ENCODE peak calls at places on chromosomes 5 and 9, in six cellular contexts. Q is mammary epithelial cell; R is GM23248; L is ovary; S is CD8-positive, alpha-beta memory T cell; Z is pancreas. V is an unnamed sample.

GRCh38 chr5:165630211-165630866 is 2124.9 kb downstream of the MAT2B start:
- DNase-seq in Z (no peak), S (no peak), L (peak; percentile 24), Q (peak; percentile 19), R (peak; percentile 56), V (peak; percentile 34)

GRCh38 chr9:111928342-111928720 is 31.7 kb downstream of the UGCG start:
- DNase-seq in Z (no peak), Q (no peak), L (no peak), S (no peak), R (peak; percentile 70), V (no peak)

GRCh38 chr9:37663926-37664325 is 13.2 kb downstream of the FRMPD1 start:
- DNase-seq in Q (no peak), S (no peak), R (no peak), L (no peak), Z (no peak), V (no peak)

GRCh38 chr5:65863747-65864146 is 62.6 kb upstream of the ERBIN start:
- DNase-seq in S (no peak), R (no peak), Q (no peak), L (no peak), Z (no peak), V (no peak)

GRCh38 chr5:131209506-131210191 is 38.9 kb downstream of the LYRM7 start:
- DNase-seq in Z (no peak), L (no peak), R (no peak), Q (no peak), S (peak; percentile 36), V (peak; percentile 99)

GRCh38 chr5:172661536-172661935 is 20.5 kb downstream of the NEURL1B start:
- DNase-seq in S (no peak), Z (no peak), R (no peak), Q (no peak), L (no peak), V (no peak)

GRCh38 chr9:12695474-12695873 is 2.3 kb downstream of the TYRP1 start:
- DNase-seq in Q (no peak), R (peak; percentile 21), L (no peak), S (no peak), Z (no peak), V (no peak)

GRCh38 chr9:89408628-89409101 is 89.2 kb downstream of the SEMA4D start:
- DNase-seq in L (no peak), S (peak; percentile 47), Z (no peak), R (no peak), Q (no peak), V (peak; percentile 94)

GRCh38 chr5:10604975-10605374 is 41.1 kb downstream of the ANKRD33B start:
- DNase-seq in Q (no peak), L (no peak), R (no peak), S (no peak), Z (no peak), V (no peak)

GRCh38 chr5:143473481-143473880 is 70.0 kb upstream of the NR3C1 start:
- DNase-seq in S (no peak), R (no peak), Q (no peak), Z (no peak), L (no peak), V (no peak)

GRCh38 chr5:133708451-133708850 is 96.1 kb upstream of the FSTL4 start:
- DNase-seq in S (no peak), Z (no peak), L (no peak), R (no peak), Q (no peak), V (no peak)

GRCh38 chr5:28281381-28281780 is 1243.0 kb upstream of the CDH9 start:
- DNase-seq in R (no peak), S (no peak), Q (peak; percentile 21), L (no peak), Z (no peak), V (no peak)

GRCh38 chr5:132608107-132608506 is 49.9 kb upstream of the IL13 start:
- DNase-seq in L (no peak), R (no peak), Q (no peak), S (no peak), Z (no peak), V (no peak)

GRCh38 chr5:116272281-116272941 is 187.6 kb downstream of the COMMD10 start:
- DNase-seq in Q (no peak), Z (no peak), R (peak; percentile 47), S (no peak), L (no peak), V (no peak)

GRCh38 chr5:1840741-1841521 is 39.7 kb downstream of the NDUFS6 start:
- DNase-seq in Z (peak; percentile 54), Q (no peak), S (no peak), R (peak; percentile 11), L (no peak), V (no peak)

GRCh38 chr9:72586388-72587160 is 65.2 kb downstream of the TMC1 start:
- DNase-seq in L (no peak), S (peak; percentile 16), R (peak; percentile 88), Z (no peak), Q (peak; percentile 90), V (no peak)

GRCh38 chr5:155679530-155679929 is 647.4 kb upstream of the SGCD start:
- DNase-seq in R (no peak), Z (no peak), Q (no peak), S (no peak), L (no peak), V (no peak)

GRCh38 chr5:143733635-143734341 is 78.2 kb upstream of the HMHB1 start:
- DNase-seq in Z (no peak), R (peak; percentile 67), Q (no peak), L (no peak), S (no peak), V (no peak)

GRCh38 chr9:34651286-34651685 is 699 bp upstream of the IL11RA start:
- DNase-seq in Z (no peak), S (no peak), R (peak; percentile 75), Q (peak; percentile 60), L (no peak), V (no peak)

GRCh38 chr9:34508951-34509350 is 13.8 kb downstream of the ENHO start:
- DNase-seq in R (no peak), Q (no peak), L (no peak), Z (no peak), S (no peak), V (no peak)

GRCh38 chr5:19745247-19745646 is 242.8 kb downstream of the CDH18 start:
- DNase-seq in Q (no peak), Z (no peak), R (no peak), L (no peak), S (no peak), V (no peak)

GRCh38 chr5:1445313-1445894 is at the start of gene SLC6A3:
- DNase-seq in S (peak; percentile 31), Z (peak; percentile 36), Q (no peak), L (peak; percentile 31), R (no peak), V (no peak)

GRCh38 chr9:132896906-132897305 is 18.2 kb downstream of the SPACA9 start:
- DNase-seq in R (peak; percentile 9), L (peak; percentile 60), Z (no peak), Q (no peak), S (no peak), V (no peak)

GRCh38 chr9:137785704-137786161 is 91.8 kb upstream of the CACNA1B start:
- DNase-seq in L (no peak), R (no peak), S (no peak), Z (no peak), Q (no peak), V (no peak)

GRCh38 chr5:161096006-161096405 is 244.0 kb upstream of the ATP10B start:
- DNase-seq in Z (no peak), R (no peak), L (no peak), S (no peak), Q (peak; percentile 11), V (no peak)

GRCh38 chr5:6754766-6755165 is 41.5 kb downstream of the TENT4A start:
- DNase-seq in Q (no peak), L (peak; percentile 49), Z (no peak), S (no peak), R (no peak), V (no peak)

GRCh38 chr5:5062903-5063302 is 77.2 kb upstream of the ADAMTS16 start:
- DNase-seq in Z (no peak), S (no peak), Q (no peak), L (no peak), R (no peak), V (no peak)

GRCh38 chr5:112685929-112686328 is 51.8 kb upstream of the APC start:
- DNase-seq in S (no peak), L (no peak), Z (no peak), Q (no peak), R (peak; percentile 44), V (no peak)

GRCh38 chr5:159209438-159210305 is at the start of gene RNF145:
- DNase-seq in Q (peak; percentile 91), L (peak; percentile 91), Z (peak; percentile 87), R (peak; percentile 97), S (peak; percentile 91), V (peak; percentile 74)

GRCh38 chr5:159208508-159209437 is 580 bp downstream of the RNF145 start:
- DNase-seq in L (peak; percentile 64), Q (no peak), R (peak; percentile 57), S (peak; percentile 4), Z (peak; percentile 74), V (no peak)

GRCh38 chr5:159210846-159211245 is 1.5 kb upstream of the RNF145 start:
- DNase-seq in Q (no peak), L (no peak), Z (no peak), S (no peak), R (no peak), V (no peak)

GRCh38 chr5:159211712-159212111 is 2.4 kb upstream of the RNF145 start:
- DNase-seq in L (no peak), Z (no peak), S (no peak), Q (no peak), R (no peak), V (no peak)

GRCh38 chr5:159210306-159210722 is 961 bp upstream of the RNF145 start:
- DNase-seq in R (peak; percentile 15), L (no peak), S (no peak), Q (peak; percentile 62), Z (no peak), V (no peak)
- H3K4me3 ChIP-seq in R (no peak overlapping the region), L (no peak overlapping the region), S (peak overlapping the region; percentile 75), Q (peak overlapping the region; percentile 79), Z (peak overlapping the region; percentile 87), V (no peak overlapping the region)

GRCh38 chr9:85258823-85259370 is 482.9 kb downstream of the AGTPBP1 start:
- DNase-seq in Q (peak; percentile 69), L (no peak), Z (peak; percentile 60), R (peak; percentile 89), S (no peak), V (peak; percentile 37)
- H3K4me3 ChIP-seq in Q (no peak overlapping the region), L (no peak overlapping the region), Z (no peak overlapping the region), R (peak overlapping the region; percentile 38), S (no peak overlapping the region), V (no peak overlapping the region)

DNA sequence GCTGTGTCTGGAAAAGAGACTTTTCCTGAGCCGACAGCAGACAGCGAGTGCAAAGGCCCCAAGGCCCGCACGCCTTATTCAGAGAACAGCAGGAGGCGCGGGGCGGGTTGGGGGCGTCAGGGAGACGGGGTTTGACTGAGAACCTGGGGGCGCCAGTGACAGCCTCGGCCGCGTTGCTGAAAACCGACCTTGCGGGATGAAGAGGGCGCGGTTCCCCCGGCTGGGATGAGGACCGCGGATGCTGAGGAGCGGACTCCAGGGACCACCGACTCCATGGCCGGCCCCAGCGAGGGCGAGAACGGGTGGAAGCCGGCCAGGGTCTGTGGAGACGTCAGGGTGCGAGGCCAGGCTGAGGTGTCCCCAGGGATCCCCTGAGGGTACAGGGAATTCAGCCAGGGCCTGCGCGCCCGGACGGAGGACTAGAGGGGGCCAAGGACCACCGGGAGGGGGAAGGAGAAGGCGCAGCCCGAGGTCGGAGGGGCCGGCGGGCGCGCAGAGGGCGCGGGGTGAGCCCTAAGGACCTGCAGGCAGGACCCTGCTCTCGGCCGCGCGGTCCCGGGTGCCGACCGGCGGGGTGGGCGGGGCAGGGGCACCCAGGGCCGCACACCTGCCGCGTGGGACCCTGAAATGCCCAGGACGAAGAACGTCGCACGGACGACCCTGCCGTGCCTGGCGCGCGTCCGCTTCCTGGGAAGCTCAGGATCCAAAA is 836 bp upstream of the AHRR start:
- DNase-seq in R (no peak), Z (peak; percentile 72), S (no peak), L (no peak), Q (no peak), V (no peak)
- H3K4me3 ChIP-seq in R (peak overlapping the region; percentile 99), Z (peak overlapping the region; percentile 56), S (no peak overlapping the region), L (no peak overlapping the region), Q (peak overlapping the region; percentile 57), V (no peak overlapping the region)

GRCh38 chr5:169301386-169301930 is 519 bp upstream of the SLIT3 start:
- DNase-seq in Q (no peak), R (peak; percentile 65), S (no peak), L (no peak), Z (no peak), V (no peak)
- H3K4me3 ChIP-seq in Q (peak overlapping the region; percentile 69), R (peak overlapping the region; percentile 81), S (no peak overlapping the region), L (peak overlapping the region; percentile 66), Z (peak overlapping the region; percentile 43), V (no peak overlapping the region)

V was measured in Jurkat, Clone E6-1.